ENCODE peak calls at places on chromosome X, in four cellular contexts. H is fibroblast of pulmonary artery, W is astrocyte of the spinal cord, Y is AG04450. I is an unnamed sample.

GRCh38 chrX:13398073-13398823 is 78.4 kb upstream of the ATXN3L start:
- DNase-seq in H (peak), W (peak), Y (peak), I (peak)

GRCh38 chrX:129600981-129601424 is 53.8 kb downstream of the APLN start:
- DNase-seq in H (peak), W (peak), Y (no peak), I (peak)

GRCh38 chrX:9378980-9379696 is 85.7 kb upstream of the TBL1X start:
- DNase-seq in H (peak), W (no peak), Y (no peak), I (peak)

GRCh38 chrX:41718481-41719245 is 5.3 kb upstream of the GPR82 start:
- DNase-seq in H (peak), W (peak), Y (no peak), I (no peak)

GRCh38 chrX:133880032-133880443 is 105.4 kb downstream of the GPC3 start:
- DNase-seq in H (no peak), W (no peak), Y (no peak), I (no peak)

GRCh38 chrX:12162420-12162819 is 24.1 kb downstream of the FRMPD4 start:
- DNase-seq in H (no peak), W (no peak), Y (no peak), I (peak)

GRCh38 chrX:84186603-84187358 is 1.2 kb downstream of the RPS6KA6 start:
- DNase-seq in H (no peak), W (no peak), Y (no peak), I (peak)

GRCh38 chrX:36344301-36344700 is 424.8 kb downstream of the CFAP47 start:
- DNase-seq in H (no peak), W (no peak), Y (no peak), I (no peak)

GRCh38 chrX:153922932-153923857 is 2.9 kb downstream of the ARHGAP4 start:
- DNase-seq in H (peak), W (peak), Y (peak), I (peak)

GRCh38 chrX:34147345-34147744 is 15.2 kb upstream of the FAM47A start:
- DNase-seq in H (no peak), W (no peak), Y (no peak), I (no peak)

GRCh38 chrX:40009462-40009851 is 88.3 kb downstream of the BCOR start:
- DNase-seq in H (no peak), W (no peak), Y (no peak), I (no peak)
- H3K4me3 ChIP-seq in H (no peak), W (no peak), Y (no peak), I (no peak)

DNA sequence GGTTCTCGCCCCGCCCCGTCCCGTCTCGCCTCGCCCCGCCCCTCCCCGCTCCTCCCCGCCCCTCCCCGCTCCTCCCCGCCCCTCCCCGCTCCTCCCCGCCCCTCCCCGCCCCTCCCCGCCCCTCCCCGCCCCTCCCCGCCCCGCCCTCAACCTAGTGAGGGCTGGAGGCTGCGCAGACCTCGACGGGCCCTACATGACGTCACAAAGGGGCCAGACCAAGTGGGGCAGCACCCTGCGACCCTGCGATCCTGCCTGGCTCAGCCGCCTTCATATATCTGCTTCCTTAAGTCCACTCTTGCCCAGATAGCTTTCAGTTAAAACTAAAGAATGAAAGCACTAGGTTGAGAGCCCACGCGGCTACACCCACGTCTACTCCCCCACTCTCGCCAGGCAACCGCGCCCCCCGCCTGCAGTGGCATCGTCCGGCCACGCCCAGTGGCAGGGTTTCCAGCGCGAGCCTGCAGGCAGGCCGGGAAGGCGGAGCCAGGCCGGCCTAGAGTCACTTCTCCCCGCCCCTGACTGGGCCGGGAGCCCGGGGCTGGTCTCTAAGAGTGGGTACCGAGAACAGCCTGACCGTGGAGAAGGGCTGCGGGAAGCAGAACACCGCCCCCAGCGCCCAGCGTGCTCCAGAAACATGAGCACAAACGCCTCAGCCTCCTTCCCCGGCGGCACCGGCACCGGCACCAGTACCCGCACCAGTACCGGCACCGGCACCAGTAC is 1.5 kb upstream of the MAOA start:
- DNase-seq in H (peak), W (peak), Y (peak), I (peak)
- TF ChIP-seq CTCF in H (peak), W (peak), Y (no peak), I (no peak)

GRCh38 chrX:53441531-53442321 is 7.6 kb upstream of the HSD17B10 start:
- DNase-seq in H (peak), W (peak), Y (no peak), I (peak)

GRCh38 chrX:53438832-53439230 is 4.7 kb upstream of the HSD17B10 start:
- DNase-seq in H (no peak), W (no peak), Y (no peak), I (no peak)

GRCh38 chrX:53440101-53440500 is 5.9 kb upstream of the HSD17B10 start:
- DNase-seq in H (no peak), W (no peak), Y (no peak), I (no peak)

GRCh38 chrX:53442322-53442631 is 8.1 kb upstream of the HSD17B10 start:
- DNase-seq in H (no peak), W (no peak), Y (no peak), I (no peak)

DNA sequence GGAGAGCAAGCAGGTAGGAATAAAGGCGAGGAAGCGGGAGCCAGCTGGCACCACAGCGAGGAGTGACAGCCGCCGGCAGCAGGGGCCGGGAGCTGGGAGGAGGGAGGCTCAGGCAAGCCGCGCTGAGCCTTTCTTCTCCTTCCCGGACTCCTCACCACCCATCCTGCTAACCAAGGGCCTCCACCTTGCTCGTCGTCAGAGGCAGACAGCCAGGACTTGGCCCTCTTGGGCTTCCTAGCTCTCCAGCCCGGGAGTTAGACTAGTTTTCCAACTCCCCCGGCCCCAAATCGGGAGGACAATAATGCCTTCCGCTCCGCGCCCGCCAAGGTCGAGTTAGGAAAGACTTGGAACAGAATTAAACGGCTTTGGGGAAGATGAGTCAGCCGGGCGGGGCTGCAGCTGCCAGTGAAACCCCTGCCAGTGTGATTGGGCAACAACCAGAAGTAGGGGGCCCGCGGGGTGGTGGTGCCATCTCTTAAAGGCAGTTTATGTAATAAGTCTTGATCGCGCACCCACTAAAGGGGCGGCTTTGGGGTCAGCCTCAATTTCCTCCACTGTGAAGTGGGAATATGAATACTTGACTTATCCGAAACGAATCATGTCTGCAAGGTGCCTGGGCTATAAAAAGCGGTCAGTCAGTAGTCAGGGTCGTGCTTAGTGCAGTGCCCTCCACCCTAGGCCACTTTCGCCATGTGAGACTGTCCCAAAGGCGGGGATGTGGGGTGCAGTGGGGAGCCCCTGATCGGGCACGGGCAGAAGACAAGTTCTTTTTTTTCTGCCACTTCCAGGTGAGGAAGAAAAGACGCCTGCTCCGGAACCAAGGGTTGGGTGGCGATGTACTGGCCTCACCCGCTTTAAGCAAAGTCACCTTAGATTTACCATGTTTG is 6.7 kb upstream of the HSD17B10 start:
- DNase-seq in H (peak), W (peak), Y (no peak), I (peak)
- H3K4me3 ChIP-seq in H (peak), W (peak), Y (peak), I (peak)

GRCh38 chrX:131792356-131792749 is 230.7 kb upstream of the STK26 start:
- DNase-seq in H (no peak), W (peak), Y (no peak), I (peak)

GRCh38 chrX:131789664-131790063 is 233.4 kb upstream of the STK26 start:
- DNase-seq in H (no peak), W (no peak), Y (no peak), I (no peak)

GRCh38 chrX:131791608-131792355 is 231.3 kb upstream of the STK26 start:
- DNase-seq in H (no peak), W (no peak), Y (no peak), I (peak)

GRCh38 chrX:131795442-131796229 is 227.5 kb upstream of the STK26 start:
- DNase-seq in H (no peak), W (no peak), Y (no peak), I (no peak)

GRCh38 chrX:131792789-131793462 is 230.2 kb upstream of the STK26 start:
- DNase-seq in H (no peak), W (peak), Y (no peak), I (peak)
- TF ChIP-seq CTCF in H (no peak), W (no peak), Y (no peak), I (peak)

DNA sequence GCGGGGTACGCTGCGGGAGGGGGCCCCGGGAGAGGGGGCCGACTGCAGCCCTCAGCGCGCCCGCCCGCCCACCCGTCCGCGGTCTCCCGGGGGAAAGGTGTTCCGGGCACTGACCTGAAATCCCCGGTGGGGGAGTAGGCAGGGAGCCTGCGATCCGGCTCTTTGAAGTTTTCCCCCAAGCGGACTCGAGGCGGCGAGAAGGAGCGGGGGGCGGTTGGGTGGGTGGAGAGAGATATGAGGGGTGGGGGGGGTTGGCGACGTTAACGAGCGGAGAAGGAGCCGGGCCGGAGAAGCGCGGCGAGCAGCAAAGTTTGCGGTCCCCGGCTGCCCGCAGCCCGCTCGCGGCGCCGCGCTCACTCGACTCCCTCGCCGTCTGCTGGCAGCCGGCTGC is 662 bp downstream of the BCOR start:
- DNase-seq in H (no peak), W (no peak), Y (no peak), I (no peak)
- H3K4me3 ChIP-seq in H (peak), W (peak), Y (peak), I (peak)

GRCh38 chrX:48467331-48467761 is 2.7 kb downstream of the SLC38A5 start:
- DNase-seq in H (no peak), W (no peak), Y (no peak), I (no peak)

GRCh38 chrX:48470833-48471118 is 716 bp upstream of the SLC38A5 start:
- DNase-seq in H (no peak), W (no peak), Y (no peak), I (no peak)

GRCh38 chrX:48470110-48470832 is at the start of gene SLC38A5:
- DNase-seq in H (no peak), W (no peak), Y (no peak), I (no peak)

GRCh38 chrX:48468247-48468671 is 1.8 kb downstream of the SLC38A5 start:
- DNase-seq in H (no peak), W (no peak), Y (no peak), I (no peak)

DNA sequence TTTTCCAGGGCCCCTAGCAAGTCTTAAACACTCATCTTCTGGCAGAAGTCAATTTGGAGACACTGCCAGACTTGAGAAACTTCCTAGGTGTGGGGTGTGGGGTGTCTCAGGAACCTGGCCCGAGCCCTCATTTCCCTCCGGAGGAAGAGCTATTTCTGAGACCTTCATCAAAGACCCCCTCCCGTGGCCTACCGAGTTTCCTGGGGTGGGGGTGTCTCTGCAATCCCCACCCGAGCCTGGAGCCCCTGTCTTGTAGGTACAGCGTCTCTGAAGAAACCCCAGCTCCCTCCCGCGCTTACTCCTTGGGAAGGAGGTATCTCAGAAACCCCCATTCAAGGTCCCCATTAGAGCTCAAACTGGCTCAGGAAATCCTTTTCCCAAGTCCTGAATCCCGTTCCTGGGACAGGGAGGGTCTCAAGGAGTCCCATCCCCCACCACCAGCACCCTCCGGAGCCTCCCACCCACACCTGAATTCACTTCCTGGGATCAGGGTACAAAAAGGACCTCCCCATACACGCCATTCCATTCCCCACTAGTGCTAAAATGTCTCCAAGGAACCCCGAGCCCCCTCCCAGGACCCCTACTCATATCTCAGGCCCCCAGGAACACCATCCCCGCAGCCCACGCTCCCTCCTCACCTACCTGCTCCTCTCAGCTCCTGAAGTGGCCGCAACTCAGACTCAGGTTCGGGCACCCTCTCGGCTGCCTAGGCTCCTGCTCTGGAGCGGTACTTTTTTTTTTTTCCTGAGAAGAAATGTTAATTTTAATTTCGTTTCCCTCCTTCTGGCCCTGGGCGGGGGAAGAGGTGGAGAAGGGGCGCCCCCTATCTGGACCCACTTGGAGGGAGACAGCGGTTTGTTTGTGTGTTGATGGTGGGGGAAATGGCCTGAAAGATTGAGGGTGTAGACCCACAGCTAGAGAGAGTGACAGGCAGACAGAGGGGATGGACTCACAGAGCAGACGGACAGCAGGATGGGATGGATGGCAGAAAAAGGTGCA is 1.1 kb downstream of the SLC38A5 start:
- DNase-seq in H (no peak), W (no peak), Y (no peak), I (no peak)
- TF ChIP-seq CTCF in H (no peak), W (peak), Y (peak), I (no peak)

DNA sequence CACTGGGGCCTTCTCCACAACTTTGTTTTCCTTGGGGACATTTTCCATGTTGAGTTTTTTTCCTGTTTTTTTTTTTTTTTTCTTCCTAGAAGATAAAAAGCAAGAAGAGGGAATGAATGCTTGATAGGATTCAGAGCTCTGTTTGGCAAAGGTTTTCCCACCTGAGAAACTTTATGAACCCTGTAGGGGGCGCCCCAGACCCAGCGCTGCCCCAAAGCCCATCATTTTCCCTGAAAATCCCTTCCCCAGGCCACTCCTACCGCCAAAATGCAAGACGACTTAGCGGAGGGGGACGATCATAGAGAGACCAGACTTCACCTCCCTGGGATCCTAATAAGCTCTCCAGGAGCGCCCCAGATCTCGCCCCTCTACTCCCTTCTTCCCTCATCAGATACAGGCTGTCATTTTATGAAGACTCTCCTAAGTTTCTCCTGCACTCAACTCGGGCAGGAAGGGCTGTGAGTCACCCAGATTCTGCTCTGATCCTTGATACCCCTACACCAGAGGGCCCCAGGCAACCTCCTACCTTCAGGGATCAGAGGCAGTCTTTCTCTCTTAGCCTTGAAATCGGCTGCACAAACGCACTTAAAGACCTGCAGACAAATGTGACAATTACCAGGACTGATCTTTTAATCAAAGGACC is 1.4 kb downstream of the BEX5 start:
- DNase-seq in H (no peak), W (no peak), Y (no peak), I (no peak)
- H3K4me3 ChIP-seq in H (no peak), W (no peak), Y (no peak), I (no peak)

DNA sequence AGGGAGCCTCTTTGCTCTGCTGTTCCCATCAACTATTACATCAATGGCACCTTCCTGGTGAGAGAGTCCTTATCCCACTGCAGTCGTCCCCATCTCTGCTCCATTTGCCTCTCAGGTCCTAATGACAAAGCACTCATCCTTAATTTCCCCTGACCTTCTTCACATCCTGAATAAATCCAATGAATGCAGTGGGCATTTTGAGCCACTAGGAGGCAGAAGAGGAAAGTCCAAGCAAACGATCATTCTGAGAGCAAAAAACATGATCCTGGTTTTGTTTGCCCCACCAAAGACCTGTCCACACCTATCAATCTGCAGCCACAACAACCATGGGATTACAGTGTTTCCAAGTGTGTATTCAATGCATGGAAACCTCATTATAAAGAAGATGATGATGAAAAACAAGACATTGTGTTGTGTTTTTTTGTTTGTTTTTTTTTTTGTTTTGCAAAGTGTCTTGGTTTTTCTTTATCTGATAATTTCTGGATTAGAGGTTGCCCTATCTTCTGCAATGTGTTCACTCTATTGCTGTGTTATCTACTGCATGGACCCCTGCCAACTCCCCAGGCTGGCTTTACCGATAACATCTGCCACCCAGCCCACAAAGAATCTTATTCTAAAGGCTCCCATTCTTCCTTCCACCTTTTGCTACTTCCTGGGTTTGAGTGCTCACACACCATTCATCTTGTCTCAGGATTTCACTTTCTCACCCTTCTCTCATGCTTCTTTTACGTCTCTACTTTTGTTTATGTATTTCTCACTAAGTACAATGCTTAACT is 207.2 kb downstream of the NLGN4X start:
- DNase-seq in H (peak), W (peak), Y (no peak), I (peak)
- TF ChIP-seq CTCF in H (peak), W (peak), Y (peak), I (peak)

GRCh38 chrX:49175875-49176274 is 4.2 kb downstream of the PLP2 start:
- DNase-seq in H (no peak), W (no peak), Y (no peak), I (no peak)

GRCh38 chrX:49177338-49177833 is 5.7 kb downstream of the PLP2 start:
- DNase-seq in H (no peak), W (no peak), Y (no peak), I (no peak)

GRCh38 chrX:49177873-49178480 is 6.3 kb downstream of the PLP2 start:
- DNase-seq in H (no peak), W (no peak), Y (no peak), I (no peak)

GRCh38 chrX:49175435-49175834 is 3.7 kb downstream of the PLP2 start:
- DNase-seq in H (no peak), W (no peak), Y (no peak), I (no peak)

GRCh38 chrX:49176421-49177326 is 5.0 kb downstream of the PLP2 start:
- DNase-seq in H (no peak), W (no peak), Y (no peak), I (no peak)
- H3K4me3 ChIP-seq in H (no peak), W (no peak), Y (no peak), I (no peak)

I was measured in fibroblast of mammary gland.